ENCODE peak calls at places on chromosomes 12 and 14, in seven cellular contexts. D is sigmoid colon; J is activated CD4-positive, alpha-beta T cell treated with anti-CD3 and anti-CD28 coated beads for 24 hours; L is HuH-7; T is T47D; Q is hepatic stellate cell; K is left cardiac atrium. G is an unnamed sample.

GRCh38 chr12:3216726-3217682 is 139.8 kb downstream of the TSPAN9 start:
- DNase-seq in D (no peak), J (no peak), L (no peak), T (no peak), Q (peak; percentile 97), K (peak; percentile 70), G (no peak)

GRCh38 chr12:49017764-49018281 is 753 bp downstream of the PRKAG1 start:
- DNase-seq in D (peak; percentile 70), J (peak; percentile 13), L (no peak), T (no peak), Q (peak; percentile 65), K (no peak), G (no peak)

GRCh38 chr12:95215925-95216324 is 1.3 kb downstream of the FGD6 start:
- DNase-seq in D (no peak), J (no peak), L (peak; percentile 37), T (no peak), Q (no peak), K (no peak), G (no peak)

GRCh38 chr12:96194901-96195844 is 998 bp downstream of the ELK3 start:
- DNase-seq in D (peak; percentile 79), J (peak; percentile 65), L (peak; percentile 64), T (peak; percentile 63), Q (peak; percentile 76), K (peak; percentile 49), G (peak; percentile 85)

GRCh38 chr12:124720687-124721500 is 142.8 kb downstream of the SCARB1 start:
- DNase-seq in D (peak; percentile 88), J (no peak), L (no peak), T (no peak), Q (no peak), K (peak; percentile 66), G (no peak)

GRCh38 chr12:90305379-90305778 is 596.7 kb upstream of the ATP2B1 start:
- DNase-seq in D (no peak), J (no peak), L (no peak), T (no peak), Q (no peak), K (no peak), G (no peak)

GRCh38 chr14:104117341-104118005 is 20.9 kb upstream of the KIF26A start:
- DNase-seq in D (no peak), J (no peak), L (no peak), T (peak; percentile 56), Q (no peak), K (peak; percentile 19), G (peak; percentile 63)

GRCh38 chr14:84533181-84533580 is 996.8 kb upstream of the FLRT2 start:
- DNase-seq in D (no peak), J (no peak), L (no peak), T (no peak), Q (no peak), K (no peak), G (no peak)

GRCh38 chr12:118052324-118053070 is 8.5 kb downstream of the WSB2 start:
- DNase-seq in D (peak; percentile 88), J (no peak), L (peak; percentile 77), T (peak; percentile 59), Q (peak; percentile 93), K (peak; percentile 79), G (peak; percentile 75)

GRCh38 chr14:80658733-80659132 is 282.8 kb downstream of the CEP128 start:
- DNase-seq in D (no peak), J (no peak), L (peak; percentile 26), T (no peak), Q (no peak), K (no peak), G (no peak)

GRCh38 chr12:21065845-21066244 is 65.1 kb upstream of the SLCO1B1 start:
- DNase-seq in D (no peak), J (no peak), L (peak; percentile 7), T (no peak), Q (peak; percentile 0), K (no peak), G (no peak)

GRCh38 chr14:105076805-105077648 is 11.8 kb upstream of the GPR132 start:
- DNase-seq in D (no peak), J (no peak), L (no peak), T (no peak), Q (no peak), K (no peak), G (peak; percentile 84)

GRCh38 chr14:20657216-20658211 is 16.0 kb upstream of the OR6S1 start:
- DNase-seq in D (no peak), J (no peak), L (peak; percentile 36), T (no peak), Q (no peak), K (no peak), G (peak; percentile 52)

GRCh38 chr12:9615420-9616135 is 7.9 kb upstream of the KLRB1 start:
- DNase-seq in D (no peak), J (no peak), L (no peak), T (no peak), Q (no peak), K (no peak), G (no peak)

GRCh38 chr12:128654462-128654861 is 169.3 kb downstream of the SLC15A4 start:
- DNase-seq in D (no peak), J (no peak), L (no peak), T (no peak), Q (no peak), K (no peak), G (no peak)

GRCh38 chr12:54765652-54766051 is 88.7 kb upstream of the MUCL1 start:
- DNase-seq in D (no peak), J (no peak), L (no peak), T (no peak), Q (no peak), K (no peak), G (no peak)

GRCh38 chr14:69543341-69544249 is 31.1 kb downstream of the CCDC177 start:
- DNase-seq in D (no peak), J (peak; percentile 7), L (no peak), T (no peak), Q (peak; percentile 63), K (peak; percentile 70), G (no peak)

GRCh38 chr12:49131973-49132461 is 822 bp upstream of the TUBA1B start:
- DNase-seq in D (no peak), J (no peak), L (no peak), T (peak; percentile 13), Q (peak; percentile 26), K (no peak), G (no peak)

GRCh38 chr12:84924956-84925355 is 12.4 kb upstream of the SLC6A15 start:
- DNase-seq in D (no peak), J (no peak), L (no peak), T (no peak), Q (no peak), K (no peak), G (no peak)

GRCh38 chr12:112986291-112986800 is 8.0 kb downstream of the OAS2 start:
- DNase-seq in D (no peak), J (no peak), L (no peak), T (no peak), Q (no peak), K (no peak), G (no peak)

GRCh38 chr12:79344855-79345840 is 345.6 kb downstream of the PAWR start:
- DNase-seq in D (no peak), J (no peak), L (peak; percentile 60), T (peak; percentile 33), Q (peak; percentile 2), K (no peak), G (no peak)

GRCh38 chr14:37678916-37679315 is 83.5 kb downstream of the TTC6 start:
- DNase-seq in D (no peak), J (no peak), L (no peak), T (no peak), Q (no peak), K (no peak), G (no peak)

GRCh38 chr12:130916251-130916911 is 37.3 kb upstream of the ADGRD1 start:
- DNase-seq in D (peak; percentile 85), J (no peak), L (peak; percentile 58), T (peak; percentile 74), Q (peak; percentile 23), K (peak; percentile 67), G (peak; percentile 78)

GRCh38 chr14:86243158-86243557 is 713.2 kb downstream of the FLRT2 start:
- DNase-seq in D (no peak), J (no peak), L (no peak), T (no peak), Q (no peak), K (no peak), G (no peak)

GRCh38 chr12:6181166-6181565 is 19.0 kb upstream of the CD9 start:
- DNase-seq in D (no peak), J (no peak), L (no peak), T (no peak), Q (no peak), K (no peak), G (no peak)

GRCh38 chr14:69242311-69243224 is 17.4 kb upstream of the GALNT16 start:
- DNase-seq in D (peak; percentile 77), J (peak; percentile 26), L (peak; percentile 65), T (peak; percentile 84), Q (peak; percentile 76), K (peak; percentile 44), G (no peak)

GRCh38 chr14:55604900-55605418 is 25.0 kb downstream of the KTN1 start:
- DNase-seq in D (no peak), J (no peak), L (no peak), T (no peak), Q (no peak), K (no peak), G (no peak)

GRCh38 chr14:73637830-73638229 is 7.0 kb upstream of the DNAL1 start:
- DNase-seq in D (no peak), J (no peak), L (no peak), T (no peak), Q (no peak), K (no peak), G (no peak)